ENCODE peak calls at places on chromosomes 2 and 18, in eight cellular contexts. C is fibroblast of lung; X is NCI-H2029 treated with DMSO at 0.1 percent for 48 hours; V is AG20443; F is aorta; Z is DND-41; I is amniotic epithelial cell; W is stimulated activated CD4-positive, alpha-beta T cell treated with anti-CD3 and anti-CD28 coated beads, Interleukin-12 subunit alpha, Interleukin-12 subunit beta, amount 100 ng/mL, for 48 hours. P is an unnamed sample.

GRCh38 chr2:216687646-216688045 is 7.7 kb downstream of the IGFBP5 start:
- DNase-seq in Z (peak), W (no peak), C (no peak), I (no peak), X (no peak), V (no peak), F (peak), P (no peak)

GRCh38 chr2:232580648-232580981 is 30.1 kb downstream of the EIF4E2 start:
- DNase-seq in C (no peak), W (no peak), X (no peak), F (no peak), Z (no peak), I (no peak), V (no peak), P (no peak)

GRCh38 chr2:9204939-9205338 is 1.7 kb upstream of the ASAP2 start:
- DNase-seq in X (no peak), W (no peak), Z (no peak), F (no peak), I (no peak), C (no peak), V (no peak), P (no peak)

GRCh38 chr2:219059725-219060682 is 717 bp downstream of the IHH start:
- DNase-seq in Z (no peak), C (no peak), I (no peak), F (no peak), V (peak), W (no peak), X (no peak), P (no peak)

GRCh38 chr18:58402247-58402646 is 226.6 kb downstream of the ALPK2 start:
- DNase-seq in C (peak), I (no peak), X (no peak), V (peak), W (no peak), Z (no peak), F (no peak), P (no peak)

GRCh38 chr18:51666717-51667320 is 469.3 kb upstream of the MEX3C start:
- DNase-seq in W (no peak), Z (no peak), V (no peak), X (peak), C (peak), I (peak), F (no peak), P (peak)

GRCh38 chr18:3062798-3063563 is 50.0 kb upstream of the LPIN2 start:
- DNase-seq in W (peak), X (no peak), F (peak), C (no peak), I (peak), Z (peak), V (peak), P (peak)

GRCh38 chr2:43105586-43106562 is 120.5 kb downstream of the ZFP36L2 start:
- DNase-seq in C (peak), F (no peak), I (no peak), X (no peak), W (no peak), Z (peak), V (peak), P (peak)

GRCh38 chr2:224887159-224887558 is 155.1 kb downstream of the DOCK10 start:
- DNase-seq in C (peak), Z (no peak), V (peak), X (no peak), I (peak), F (no peak), W (no peak), P (no peak)

GRCh38 chr18:908631-909621 is 4.3 kb downstream of the ADCYAP1 start:
- DNase-seq in V (peak), C (no peak), F (no peak), I (no peak), W (no peak), X (peak), Z (no peak), P (no peak)

P was measured in testis.